ENCODE peak calls at places on chromosomes 2 and 18, in ten cellular contexts. C, V, I, P, X, J, F, Z, M and R are unnamed samples.

GRCh38 chr2:176814740-176815367 is 397.7 kb upstream of the HNRNPA3 start:
- DNase-seq in P (no peak), I (peak; percentile 48), Z (peak; percentile 9), M (no peak), X (no peak), V (no peak), J (no peak), C (peak; percentile 13), F (no peak), R (peak; percentile 16)

GRCh38 chr2:30359644-30360167 is 87.3 kb upstream of the LCLAT1 start:
- DNase-seq in M (no peak), F (peak; percentile 38), V (no peak), Z (no peak), C (peak; percentile 87), I (no peak), P (peak; percentile 63), X (peak; percentile 52), J (peak; percentile 92), R (no peak)

GRCh38 chr2:18265614-18266013 is 294.8 kb downstream of the RDH14 start:
- DNase-seq in P (no peak), J (no peak), F (no peak), X (no peak), I (no peak), C (no peak), V (no peak), M (no peak), Z (no peak), R (no peak)

GRCh38 chr2:98560256-98560771 is 48.0 kb downstream of the COA5 start:
- DNase-seq in I (no peak), Z (peak; percentile 86), J (no peak), P (no peak), X (peak; percentile 91), M (no peak), F (peak; percentile 84), C (peak; percentile 93), V (no peak), R (no peak)

GRCh38 chr2:237407734-237408133 is 6.2 kb downstream of the COL6A3 start:
- DNase-seq in X (no peak), I (no peak), J (no peak), F (no peak), V (no peak), P (peak; percentile 48), C (no peak), M (no peak), Z (no peak), R (no peak)

GRCh38 chr18:39938678-39939077 is 2016.4 kb upstream of the PIK3C3 start:
- DNase-seq in X (no peak), Z (no peak), C (no peak), V (no peak), P (no peak), I (no peak), F (no peak), M (no peak), J (peak; percentile 46), R (no peak)

GRCh38 chr2:73333564-73333963 is 40.2 kb upstream of the EGR4 start:
- DNase-seq in X (no peak), C (no peak), J (no peak), P (no peak), I (no peak), V (no peak), M (no peak), Z (no peak), F (no peak), R (no peak)

GRCh38 chr18:47800192-47800591 is 130.3 kb downstream of the SMAD2 start:
- DNase-seq in M (no peak), Z (no peak), V (no peak), J (no peak), C (no peak), X (no peak), F (no peak), I (no peak), P (no peak), R (no peak)

GRCh38 chr2:201275991-201276390 is 15.7 kb downstream of the CASP8 start:
- DNase-seq in J (no peak), V (peak; percentile 72), I (no peak), C (no peak), F (no peak), Z (no peak), M (no peak), X (no peak), P (no peak), R (no peak)

GRCh38 chr18:54983041-54983686 is 23.9 kb upstream of the CCDC68 start:
- DNase-seq in X (no peak), C (peak; percentile 81), V (no peak), Z (peak; percentile 66), M (no peak), J (no peak), P (no peak), F (peak; percentile 16), I (peak; percentile 42), R (no peak)

GRCh38 chr18:50444539-50444938 is 69.7 kb downstream of the SKA1 start:
- DNase-seq in C (no peak), P (no peak), M (no peak), V (no peak), F (no peak), X (no peak), Z (no peak), I (no peak), J (no peak), R (no peak)

GRCh38 chr2:233449071-233449901 is 95.0 kb downstream of the DGKD start:
- DNase-seq in J (peak; percentile 72), X (peak; percentile 60), V (peak; percentile 81), Z (peak; percentile 60), F (no peak), C (peak; percentile 72), I (no peak), M (no peak), P (peak; percentile 16), R (no peak)

GRCh38 chr2:144426981-144427479 is 92.9 kb downstream of the ZEB2 start:
- DNase-seq in J (no peak), M (no peak), I (no peak), P (no peak), V (no peak), F (no peak), X (peak; percentile 65), C (peak; percentile 57), Z (peak; percentile 61), R (no peak)
- TF ChIP-seq CTCF in J (no peak), M (no peak), I (no peak), P (no peak), V (no peak), F (no peak), X (no peak), C (no peak), Z (no peak), R (no peak)

DNA sequence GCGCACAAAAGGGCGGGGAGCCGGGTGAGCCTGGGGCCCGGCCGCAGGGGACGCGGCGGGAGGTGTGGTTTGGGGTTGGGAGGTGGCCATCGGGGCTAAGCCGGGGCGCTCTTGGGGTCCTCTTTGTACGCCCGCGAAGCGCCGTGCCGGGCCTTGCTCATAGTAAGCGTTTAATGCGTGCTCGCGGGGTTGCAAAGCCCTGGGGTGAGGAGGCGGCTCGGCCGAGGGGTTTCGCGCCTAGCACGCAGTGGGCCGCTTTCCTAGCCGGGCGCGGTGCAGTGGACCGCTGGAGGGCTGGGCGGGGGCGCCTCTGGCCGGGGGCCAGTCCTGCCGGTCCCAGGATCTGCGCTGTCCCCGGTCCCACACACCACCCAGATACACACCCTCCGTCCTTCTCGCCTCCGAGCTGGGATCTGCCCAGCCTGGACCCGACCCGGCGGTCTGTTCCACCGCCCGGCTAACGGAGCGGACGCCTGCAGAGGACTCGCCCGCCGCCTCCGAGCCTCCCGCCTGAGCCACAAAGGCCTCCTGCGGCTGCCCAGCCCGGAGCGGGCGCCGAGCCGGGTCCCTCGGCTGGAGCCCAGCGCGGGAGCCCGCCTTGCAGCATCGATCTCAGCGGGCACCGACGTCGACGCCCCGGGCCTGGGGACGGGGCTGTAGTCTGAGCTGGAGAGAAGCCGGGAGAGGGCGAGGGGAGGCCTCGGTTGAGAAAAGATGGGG is 564 bp downstream of the DPYSL5 start:
- DNase-seq in C (peak; percentile 12), V (no peak), P (no peak), I (peak; percentile 65), M (no peak), J (peak; percentile 79), X (no peak), Z (no peak), F (no peak), R (peak; percentile 16)
- TF ChIP-seq CTCF in C (no peak), V (no peak), P (no peak), I (no peak), M (no peak), J (no peak), X (no peak), Z (no peak), F (no peak), R (no peak)

DNA sequence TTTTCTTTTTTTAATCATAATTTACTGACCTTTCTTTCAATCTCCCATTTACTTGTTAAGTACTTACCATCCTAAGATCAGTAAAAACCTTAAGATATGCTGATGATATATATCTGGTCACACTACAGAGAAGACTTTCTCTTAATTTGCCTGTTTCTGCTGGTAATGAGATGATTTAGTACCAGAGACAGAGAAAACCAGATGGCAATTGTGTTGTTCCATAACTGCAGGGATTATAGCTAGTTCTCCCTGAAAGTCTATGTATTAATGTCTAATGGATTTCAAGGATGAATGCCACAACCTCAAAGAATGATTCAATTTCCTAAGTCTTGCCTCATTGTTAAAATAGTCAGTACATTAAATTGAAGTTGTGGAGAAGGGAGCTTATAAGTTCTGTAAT is 40.3 kb downstream of the SNTG2 start:
- DNase-seq in Z (no peak), V (no peak), M (no peak), C (no peak), J (no peak), F (no peak), P (no peak), I (no peak), X (no peak), R (no peak)
- TF ChIP-seq CTCF in Z (no peak), V (no peak), M (no peak), C (no peak), J (no peak), F (no peak), P (no peak), I (no peak), X (no peak), R (no peak)

DNA sequence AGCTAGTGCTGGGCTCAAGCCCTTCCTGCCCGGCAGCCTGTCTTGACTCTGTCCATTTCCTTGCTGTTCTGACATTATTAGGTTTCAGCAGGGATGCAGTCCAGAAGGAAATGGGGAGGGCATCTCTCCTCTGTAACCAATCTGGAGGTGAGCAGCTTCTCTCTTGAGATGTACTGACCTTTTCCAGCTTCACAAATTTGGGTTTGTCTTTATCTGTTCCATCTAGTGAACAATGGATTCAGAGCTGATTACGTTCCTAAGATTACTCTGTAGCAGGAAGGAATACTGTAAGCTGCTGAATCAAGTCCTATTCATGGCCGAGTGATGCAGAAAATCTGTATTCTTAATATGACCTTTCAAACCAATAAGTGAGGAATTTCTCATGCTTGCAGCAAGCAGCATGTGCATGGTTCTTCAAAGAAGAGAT is 11.0 kb downstream of the PLA2R1 start:
- DNase-seq in X (no peak), P (no peak), J (no peak), Z (no peak), V (no peak), I (no peak), M (no peak), F (no peak), C (no peak), R (no peak)
- TF ChIP-seq CTCF in X (no peak), P (no peak), J (no peak), Z (no peak), V (no peak), I (no peak), M (no peak), F (no peak), C (no peak), R (no peak)

DNA sequence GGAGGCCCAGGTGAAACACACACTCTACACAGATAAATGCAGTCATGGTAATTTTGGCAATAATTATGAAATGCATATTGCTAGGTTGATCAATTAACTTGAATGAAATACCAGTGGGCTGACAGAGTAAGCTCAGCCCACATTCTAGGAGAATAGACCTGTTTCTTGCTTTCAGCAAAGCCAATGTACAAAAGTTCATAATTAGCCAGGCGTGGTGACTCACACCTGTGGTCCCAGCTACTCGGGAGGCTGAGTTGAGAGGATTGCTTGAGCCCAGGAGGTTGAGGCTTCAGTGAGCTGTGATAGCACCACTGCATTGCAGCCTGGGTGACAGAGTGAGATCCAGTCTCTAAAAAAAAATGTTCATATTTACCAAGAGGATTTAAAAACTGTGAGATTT is 15.7 kb upstream of the MBP start:
- DNase-seq in C (no peak), I (no peak), F (no peak), P (no peak), M (no peak), Z (no peak), V (no peak), X (no peak), J (no peak), R (peak; percentile 40)
- TF ChIP-seq CTCF in C (no peak), I (no peak), F (no peak), P (no peak), M (no peak), Z (no peak), V (no peak), X (no peak), J (no peak), R (no peak)